ENCODE peak calls at places on chromosomes 5 and 9, in four cellular contexts. L, V, J and Q are unnamed samples.

GRCh38 chr5:128263357-128263756 is 179.8 kb downstream of the SLC12A2 start:
- DNase-seq in L (no peak), V (no peak), J (no peak), Q (no peak)

GRCh38 chr9:100430286-100430940 is 3.5 kb downstream of the MSANTD3 start:
- DNase-seq in L (no peak), V (no peak), J (no peak), Q (no peak)

GRCh38 chr9:137694962-137695875 is 76.4 kb downstream of the EHMT1 start:
- DNase-seq in L (no peak), V (peak), J (no peak), Q (no peak)

GRCh38 chr5:82538339-82539034 is 260.3 kb upstream of the RPS23 start:
- DNase-seq in L (no peak), V (no peak), J (no peak), Q (no peak)

GRCh38 chr5:59097116-59097515 is 514.2 kb downstream of the RAB3C start:
- DNase-seq in L (no peak), V (no peak), J (no peak), Q (no peak)

GRCh38 chr5:33994845-33995244 is 10.4 kb upstream of the SLC45A2 start:
- DNase-seq in L (no peak), V (no peak), J (no peak), Q (peak)

GRCh38 chr9:108834959-108835696 is 20.7 kb downstream of the ACTL7B start:
- DNase-seq in L (no peak), V (no peak), J (no peak), Q (no peak)

GRCh38 chr5:160399402-160400353 is at the start of gene FAM200C:
- DNase-seq in L (peak), V (peak), J (peak), Q (peak)

GRCh38 chr5:28548856-28549255 is 1510.5 kb upstream of the CDH9 start:
- DNase-seq in L (no peak), V (no peak), J (no peak), Q (no peak)

GRCh38 chr5:56102885-56103284 is 108.1 kb upstream of the IL6ST start:
- DNase-seq in L (no peak), V (no peak), J (no peak), Q (no peak)

GRCh38 chr9:124137944-124138335 is 119.8 kb upstream of the NEK6 start:
- DNase-seq in L (no peak), V (no peak), J (no peak), Q (no peak)

GRCh38 chr5:370959-371810 is 49.7 kb downstream of the AHRR start:
- DNase-seq in L (no peak), V (peak), J (no peak), Q (no peak)

GRCh38 chr5:43041669-43042175 is 1.6 kb upstream of the ANXA2R start:
- DNase-seq in L (peak), V (no peak), J (no peak), Q (no peak)

GRCh38 chr9:135241381-135242380 is 154.2 kb downstream of the OLFM1 start:
- DNase-seq in L (no peak), V (peak), J (no peak), Q (no peak)

GRCh38 chr5:62334082-62334481 is 28.1 kb downstream of the KIF2A start:
- DNase-seq in L (no peak), V (no peak), J (no peak), Q (no peak)

GRCh38 chr5:106085136-106085535 is 1585.6 kb downstream of the EFNA5 start:
- DNase-seq in L (no peak), V (no peak), J (no peak), Q (no peak)

GRCh38 chr9:137115394-137116026 is 977 bp upstream of the DPP7 start:
- DNase-seq in L (no peak), V (no peak), J (no peak), Q (no peak)

GRCh38 chr9:133355881-133356357 is 368 bp downstream of the SURF1 start:
- DNase-seq in L (no peak), V (no peak), J (no peak), Q (no peak)

GRCh38 chr9:114611516-114612271 is 603 bp downstream of the TMEM268 start:
- DNase-seq in L (peak), V (no peak), J (no peak), Q (no peak)

GRCh38 chr9:19999491-20000057 is 210.7 kb upstream of the SLC24A2 start:
- DNase-seq in L (no peak), V (no peak), J (no peak), Q (no peak)

GRCh38 chr5:139342423-139342723 is 719 bp downstream of the PAIP2 start:
- DNase-seq in L (peak), V (no peak), J (no peak), Q (no peak)